ENCODE peak calls at places on chromosomes 5 and 9, in seven cellular contexts. O is fibroblast of the aortic adventitia, W is glutamatergic neuron, P is progenitor cell of endocrine pancreas, V is astrocyte, L is lower leg skin, J is fibroblast of lung. A is an unnamed sample.

GRCh38 chr5:126948011-126948355 is 82.4 kb downstream of the MARCHF3 start:
- DNase-seq in O (no peak), W (no peak), P (no peak), V (no peak), L (no peak), J (no peak), A (no peak)

GRCh38 chr5:45774528-45774927 is 78.3 kb upstream of the HCN1 start:
- DNase-seq in O (no peak), W (no peak), P (no peak), V (no peak), L (no peak), J (no peak), A (no peak)

GRCh38 chr5:178589180-178590140 is 733 bp downstream of the COL23A1 start:
- DNase-seq in O (no peak), W (peak), P (peak), V (peak), L (no peak), J (peak), A (no peak)

GRCh38 chr9:37004424-37004935 is 29.6 kb downstream of the PAX5 start:
- DNase-seq in O (no peak), W (no peak), P (no peak), V (no peak), L (no peak), J (no peak), A (no peak)

GRCh38 chr5:42655982-42656660 is 100.5 kb upstream of the CCDC152 start:
- DNase-seq in O (peak), W (no peak), P (no peak), V (no peak), L (no peak), J (peak), A (no peak)

GRCh38 chr5:173629628-173630027 is 13.2 kb upstream of the BOD1 start:
- DNase-seq in O (no peak), W (peak), P (peak), V (no peak), L (no peak), J (no peak), A (no peak)

GRCh38 chr5:18881615-18882014 is 1106.4 kb downstream of the CDH18 start:
- DNase-seq in O (no peak), W (no peak), P (no peak), V (no peak), L (no peak), J (no peak), A (no peak)

GRCh38 chr9:109010676-109011655 is 2.3 kb downstream of the CTNNAL1 start:
- DNase-seq in O (peak), W (no peak), P (no peak), V (peak), L (no peak), J (peak), A (peak)

GRCh38 chr5:161064800-161065199 is 212.8 kb upstream of the ATP10B start:
- DNase-seq in O (no peak), W (no peak), P (no peak), V (no peak), L (no peak), J (no peak), A (no peak)

GRCh38 chr5:15304066-15304731 is 195.8 kb upstream of the FBXL7 start:
- DNase-seq in O (no peak), W (no peak), P (no peak), V (no peak), L (no peak), J (no peak), A (no peak)

GRCh38 chr9:6563036-6563435 is 82.5 kb downstream of the GLDC start:
- DNase-seq in O (peak), W (no peak), P (no peak), V (no peak), L (no peak), J (no peak), A (no peak)

GRCh38 chr5:111238826-111239225 is 14.6 kb downstream of the CAMK4 start:
- DNase-seq in O (no peak), W (no peak), P (no peak), V (no peak), L (no peak), J (no peak), A (no peak)

GRCh38 chr5:177605078-177605477 is 5.1 kb downstream of the B4GALT7 start:
- DNase-seq in O (no peak), W (no peak), P (no peak), V (no peak), L (no peak), J (no peak), A (no peak)

GRCh38 chr5:61311836-61312808 is 19.9 kb upstream of the ZSWIM6 start:
- DNase-seq in O (peak), W (no peak), P (no peak), V (peak), L (no peak), J (peak), A (peak)

GRCh38 chr9:98900244-98900643 is 43.5 kb upstream of the COL15A1 start:
- DNase-seq in O (no peak), W (no peak), P (no peak), V (no peak), L (peak), J (no peak), A (no peak)

GRCh38 chr5:30279237-30279636 is 914.2 kb upstream of the CDH6 start:
- DNase-seq in O (peak), W (no peak), P (no peak), V (peak), L (no peak), J (peak), A (no peak)

GRCh38 chr5:170087168-170087817 is 18.4 kb upstream of the FOXI1 start:
- DNase-seq in O (no peak), W (no peak), P (no peak), V (no peak), L (peak), J (no peak), A (no peak)

GRCh38 chr5:102545175-102545574 is 46.4 kb upstream of the SLCO6A1 start:
- DNase-seq in O (no peak), W (peak), P (peak), V (no peak), L (no peak), J (no peak), A (no peak)

GRCh38 chr5:59473611-59474010 is 419.9 kb downstream of the PDE4D start:
- DNase-seq in O (no peak), W (no peak), P (no peak), V (peak), L (no peak), J (peak), A (no peak)

GRCh38 chr9:120729796-120730195 is 15.5 kb upstream of the MEGF9 start:
- DNase-seq in O (peak), W (no peak), P (no peak), V (no peak), L (no peak), J (no peak), A (no peak)
- TF ChIP-seq CTCF in O (peak), W (no peak), P (no peak), V (no peak), L (no peak), J (no peak), A (peak)

GRCh38 chr9:120892748-120893584 is 16.0 kb upstream of the PHF19 start:
- DNase-seq in O (peak), W (no peak), P (no peak), V (peak), L (no peak), J (peak), A (peak)

GRCh38 chr9:120893917-120894316 is 16.9 kb upstream of the PHF19 start:
- DNase-seq in O (no peak), W (no peak), P (no peak), V (no peak), L (no peak), J (no peak), A (no peak)

GRCh38 chr9:120892177-120892747 is 15.3 kb upstream of the PHF19 start:
- DNase-seq in O (no peak), W (no peak), P (no peak), V (no peak), L (no peak), J (no peak), A (no peak)

GRCh38 chr9:120893585-120893857 is 16.5 kb upstream of the PHF19 start:
- DNase-seq in O (peak), W (no peak), P (no peak), V (peak), L (no peak), J (peak), A (no peak)

GRCh38 chr9:120894404-120895226 is 17.6 kb upstream of the PHF19 start:
- DNase-seq in O (peak), W (peak), P (peak), V (peak), L (no peak), J (peak), A (no peak)
- TF ChIP-seq CTCF in O (no peak), W (no peak), P (no peak), V (no peak), L (no peak), J (no peak), A (no peak)

GRCh38 chr5:53427965-53428364 is 52.5 kb upstream of the FST start:
- DNase-seq in O (no peak), W (no peak), P (no peak), V (no peak), L (no peak), J (no peak), A (no peak)

GRCh38 chr5:53426517-53426839 is 54.0 kb upstream of the FST start:
- DNase-seq in O (no peak), W (no peak), P (no peak), V (no peak), L (no peak), J (no peak), A (no peak)

GRCh38 chr5:53426878-53427277 is 53.6 kb upstream of the FST start:
- DNase-seq in O (no peak), W (no peak), P (no peak), V (no peak), L (no peak), J (no peak), A (no peak)

GRCh38 chr5:53424691-53425597 is 55.5 kb upstream of the FST start:
- DNase-seq in O (peak), W (no peak), P (no peak), V (peak), L (no peak), J (peak), A (peak)

GRCh38 chr5:53425598-53426516 is 54.6 kb upstream of the FST start:
- DNase-seq in O (peak), W (peak), P (no peak), V (peak), L (no peak), J (peak), A (no peak)
- TF ChIP-seq CTCF in O (peak), W (peak), P (peak), V (peak), L (no peak), J (no peak), A (peak)

DNA sequence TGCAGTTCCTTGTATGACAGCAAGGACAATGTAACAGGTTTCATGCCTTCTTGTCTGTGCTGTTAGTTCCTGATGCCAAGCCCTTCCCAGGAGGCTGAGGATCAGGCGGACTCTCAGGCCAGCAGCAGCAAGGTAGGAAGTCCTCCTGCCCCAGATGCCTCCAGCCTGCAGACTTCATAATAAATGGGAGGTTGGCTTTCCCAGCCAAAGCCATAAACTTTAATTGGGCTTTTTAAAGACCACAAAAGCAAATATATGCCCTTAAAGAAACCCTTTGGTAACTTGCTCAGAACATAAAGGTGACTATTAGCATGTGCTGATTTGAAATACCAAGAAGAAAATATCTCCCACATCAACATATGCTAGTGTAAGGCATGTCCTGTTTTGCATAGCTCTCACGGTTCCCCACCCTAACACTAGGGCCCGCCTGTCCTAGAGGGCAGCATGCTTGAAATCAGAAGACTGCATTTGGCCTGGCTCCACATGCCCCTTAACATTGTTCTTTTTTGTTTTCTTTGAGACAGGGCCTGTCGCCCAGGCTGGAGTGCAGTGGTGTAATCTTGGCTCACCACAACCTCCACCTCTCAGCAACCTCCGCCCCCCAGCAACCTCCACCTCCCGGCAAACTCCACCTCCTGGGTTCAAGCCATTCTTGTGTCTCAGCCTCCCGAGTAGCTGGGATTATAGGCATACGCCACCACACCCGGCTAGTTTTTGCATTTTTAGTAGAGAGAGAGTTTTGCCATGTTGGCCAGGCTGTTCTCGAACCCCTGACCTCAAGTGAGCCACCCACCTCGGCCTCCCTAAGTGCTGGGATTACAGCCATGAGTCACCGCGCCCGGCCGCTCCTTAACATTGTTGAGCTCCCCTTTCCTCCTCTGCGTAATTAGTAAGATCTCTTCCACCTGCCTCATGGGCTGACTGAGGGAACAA is 44.6 kb upstream of the FCN1 start:
- DNase-seq in O (no peak), W (no peak), P (no peak), V (no peak), L (peak), J (no peak), A (no peak)
- TF ChIP-seq CTCF in O (no peak), W (no peak), P (no peak), V (no peak), L (no peak), J (no peak), A (no peak)

GRCh38 chr5:97225222-97225621 is 42.2 kb upstream of the RIOK2 start:
- DNase-seq in O (no peak), W (no peak), P (no peak), V (no peak), L (no peak), J (no peak), A (no peak)

GRCh38 chr5:97229688-97230285 is 46.7 kb upstream of the RIOK2 start:
- DNase-seq in O (no peak), W (no peak), P (no peak), V (no peak), L (no peak), J (no peak), A (no peak)

GRCh38 chr5:97229196-97229595 is 46.1 kb upstream of the RIOK2 start:
- DNase-seq in O (no peak), W (no peak), P (no peak), V (no peak), L (no peak), J (no peak), A (no peak)

GRCh38 chr5:97231025-97231636 is 48.1 kb upstream of the RIOK2 start:
- DNase-seq in O (peak), W (no peak), P (no peak), V (peak), L (no peak), J (peak), A (peak)
- TF ChIP-seq CTCF in O (peak), W (peak), P (peak), V (peak), L (no peak), J (peak), A (peak)

GRCh38 chr9:87320485-87320884 is 177.2 kb upstream of the DAPK1 start:
- DNase-seq in O (no peak), W (no peak), P (no peak), V (no peak), L (no peak), J (no peak), A (no peak)
- TF ChIP-seq CTCF in O (no peak), W (no peak), P (no peak), V (no peak), L (no peak), J (no peak), A (no peak)

A was measured in HFFc6.